ENCODE peak calls at places on chromosomes 5 and 9, in eight cellular contexts. T is heart left ventricle, N is fibroblast of mammary gland, L is breast epithelium, Q is stomach, C is bronchial epithelial cell, R is dorsolateral prefrontal cortex, O is tibial artery. D is an unnamed sample.

GRCh38 chr5:163846512-163846911 is 341.1 kb downstream of the MAT2B start:
- DNase-seq in C (peak), Q (no peak), N (peak), L (no peak), T (no peak), O (no peak), R (no peak), D (peak)

GRCh38 chr5:56585466-56585865 is 229.9 kb upstream of the MAP3K1 start:
- DNase-seq in C (peak), N (peak), L (no peak), Q (no peak), O (no peak), R (no peak), T (no peak), D (no peak)

GRCh38 chr5:132095745-132096084 is 22.1 kb downstream of the CSF2 start:
- DNase-seq in C (no peak), L (no peak), T (no peak), O (peak), R (no peak), N (no peak), Q (no peak), D (no peak)

GRCh38 chr9:97293207-97293721 is 14.2 kb upstream of the CCDC180 start:
- DNase-seq in Q (no peak), R (no peak), O (no peak), L (no peak), N (peak), C (no peak), T (peak), D (peak)

GRCh38 chr5:9852686-9853085 is 222.5 kb upstream of the TAS2R1 start:
- DNase-seq in C (no peak), O (no peak), T (no peak), R (no peak), Q (no peak), N (peak), L (no peak), D (no peak)

GRCh38 chr5:90547072-90547536 is 11.5 kb upstream of the ADGRV1 start:
- DNase-seq in Q (no peak), R (no peak), T (no peak), C (no peak), L (no peak), O (no peak), N (no peak), D (no peak)

GRCh38 chr5:135085133-135085935 is 51.3 kb upstream of the PITX1 start:
- DNase-seq in Q (no peak), O (peak), C (peak), R (no peak), T (no peak), N (no peak), L (no peak), D (no peak)

GRCh38 chr5:1666812-1667588 is 132.6 kb downstream of the MRPL36 start:
- DNase-seq in L (peak), Q (peak), N (peak), C (no peak), T (no peak), O (no peak), R (peak), D (no peak)

GRCh38 chr5:17217421-17218352 is at the start of gene BASP1:
- DNase-seq in T (peak), N (peak), O (peak), L (no peak), R (no peak), C (no peak), Q (peak), D (peak)

DNA sequence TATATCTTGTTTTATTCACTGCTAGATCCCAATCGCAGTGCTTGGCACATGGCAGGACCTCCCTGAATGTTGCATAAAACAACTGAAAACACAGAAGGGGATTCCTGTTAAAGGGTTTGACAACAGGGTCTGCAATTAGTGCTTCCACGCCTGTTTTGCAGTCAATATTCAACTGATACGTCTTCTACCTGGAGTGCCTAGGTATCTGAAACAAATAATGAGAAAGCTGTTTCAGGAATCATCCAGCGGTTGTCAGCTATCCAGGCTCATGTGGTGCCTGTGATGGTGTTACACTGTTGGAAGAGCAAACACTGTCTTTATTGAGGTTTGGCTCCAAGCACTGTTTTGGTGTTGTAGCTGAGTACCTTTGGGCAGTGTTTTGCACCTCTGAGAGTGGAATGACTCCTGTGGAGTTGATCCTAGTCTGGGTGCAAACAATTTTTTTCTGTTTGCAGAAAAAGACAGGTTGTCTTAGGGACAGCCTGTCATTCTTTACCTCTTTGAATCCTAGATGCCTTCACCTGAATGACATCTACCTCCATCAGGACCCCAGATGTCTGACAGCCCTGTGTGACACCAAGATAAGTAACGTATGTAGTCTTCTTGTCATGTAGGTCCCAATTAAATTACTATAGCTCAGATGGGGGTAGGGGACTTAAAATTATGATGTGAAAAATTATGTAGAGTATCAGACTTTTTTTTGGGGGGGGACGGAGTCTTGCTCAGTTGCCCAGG is 14.8 kb upstream of the MATR3 start:
- DNase-seq in L (no peak), Q (no peak), C (no peak), N (no peak), O (no peak), R (no peak), T (no peak), D (no peak)
- H3K4me3 ChIP-seq in L (no peak), Q (no peak), C (no peak), N (no peak), O (no peak), R (no peak), T (no peak), D (no peak)

DNA sequence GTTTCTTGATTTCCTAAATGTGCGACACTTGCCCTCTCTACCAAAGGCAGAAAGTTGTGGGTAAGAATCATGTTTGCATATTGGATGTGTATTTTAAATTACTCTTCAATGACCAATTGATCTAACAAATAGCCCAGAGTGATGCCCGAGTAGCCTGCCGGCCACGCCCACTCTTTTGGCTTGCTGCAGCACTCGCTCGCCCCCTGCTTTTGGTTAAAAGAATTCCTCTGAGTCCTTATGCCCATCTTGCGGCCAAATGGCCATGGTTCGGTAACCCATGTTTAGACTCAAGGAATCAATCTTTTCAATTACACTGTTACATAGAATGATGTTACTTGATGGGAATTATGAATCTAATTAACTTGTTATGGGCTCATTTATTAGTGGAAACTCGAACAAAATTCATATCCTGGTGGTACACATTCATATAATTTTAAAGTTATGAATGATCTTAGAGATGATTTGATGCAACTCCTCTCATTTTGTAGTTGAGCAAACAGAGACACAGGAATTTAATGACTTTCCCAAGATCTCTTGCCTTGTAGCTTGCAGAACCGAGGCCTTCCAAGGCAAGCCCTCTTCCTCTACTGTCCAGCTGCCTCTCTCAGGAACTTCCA is 36.5 kb downstream of the PPIC start:
- DNase-seq in R (no peak), Q (peak), L (no peak), C (peak), T (peak), O (no peak), N (peak), D (peak)
- TF ChIP-seq CTCF in R (peak), Q (peak), L (no peak), C (peak), T (peak), O (peak), N (peak), D (peak)

DNA sequence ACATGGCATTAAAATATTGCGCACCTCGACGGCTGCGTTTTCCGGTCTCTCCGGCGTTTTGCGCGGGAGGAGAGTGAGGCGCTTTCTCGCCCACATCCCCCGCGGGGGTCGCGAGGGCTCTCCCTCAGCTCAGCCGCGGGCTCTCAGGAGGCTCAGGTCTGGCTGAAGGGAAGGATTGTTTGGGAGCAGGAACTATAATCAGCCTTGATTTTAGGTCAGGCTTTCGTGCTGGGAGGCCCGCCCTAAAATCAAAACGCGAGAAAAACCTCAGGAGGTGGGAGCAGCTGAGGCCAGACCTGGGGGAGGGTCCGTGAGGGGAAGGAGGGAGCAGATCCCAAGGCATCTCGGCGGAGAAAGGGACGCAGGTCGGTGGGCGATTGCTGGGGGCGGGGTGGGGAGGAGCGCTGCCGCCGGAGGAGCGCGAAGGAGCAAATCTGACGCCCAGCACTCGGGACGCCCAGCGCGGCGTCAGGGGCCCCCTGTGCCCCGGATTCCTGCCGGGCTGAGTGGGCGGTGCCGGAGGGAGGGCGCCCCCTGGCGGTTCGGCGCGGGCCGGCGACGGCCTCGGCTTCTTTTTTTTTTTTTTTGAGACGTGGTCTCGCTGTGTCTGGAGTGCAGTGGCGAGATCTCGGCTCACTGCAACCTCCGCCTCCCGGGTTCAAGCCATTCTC is 18.7 kb upstream of the RNF130 start:
- DNase-seq in N (peak), Q (peak), L (peak), R (no peak), T (peak), O (peak), C (peak), D (peak)
- H3K4me3 ChIP-seq in N (peak), Q (peak), L (peak), R (peak), T (peak), O (peak), C (peak), D (peak)

DNA sequence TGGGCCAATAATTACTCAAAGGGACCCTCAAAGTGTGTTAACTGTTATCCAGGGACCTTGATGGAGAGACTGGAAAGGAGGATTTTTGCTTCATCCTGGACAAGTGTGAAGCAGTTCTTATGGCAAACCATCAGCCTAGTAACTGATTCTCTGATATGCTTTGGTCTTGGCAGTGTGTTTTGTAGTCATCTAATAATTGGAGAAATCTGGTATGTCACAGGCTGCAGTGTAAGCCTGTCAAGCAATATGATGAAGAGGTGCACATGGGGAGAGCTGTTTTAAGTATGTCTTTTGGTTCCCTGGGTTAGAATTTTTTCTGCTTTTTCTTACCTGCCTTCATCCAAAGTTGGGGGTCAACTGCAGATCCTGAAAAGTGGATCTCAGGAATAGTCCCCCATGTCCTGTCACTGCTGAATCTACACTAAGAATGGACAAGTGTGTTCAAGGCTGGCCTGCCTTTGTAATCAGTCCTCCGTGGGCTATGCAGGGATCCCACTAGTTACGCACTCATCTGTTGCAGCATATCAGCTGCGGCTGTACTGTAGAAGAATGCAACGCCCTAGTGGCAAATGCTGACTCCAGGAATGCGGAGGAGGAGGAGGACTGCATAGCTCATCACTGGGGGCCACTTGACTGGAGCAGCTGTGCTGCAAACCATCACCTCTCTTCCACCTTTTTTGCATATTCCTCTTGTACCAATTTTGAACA is 1.9 kb downstream of the SPTAN1 start:
- DNase-seq in O (peak), R (no peak), Q (peak), N (peak), C (peak), T (peak), L (peak), D (peak)
- TF ChIP-seq CTCF in O (no peak), R (no peak), Q (no peak), N (peak), C (no peak), T (no peak), L (no peak), D (peak)

GRCh38 chr5:59125961-59126360 is 543.1 kb downstream of the RAB3C start:
- DNase-seq in C (no peak), Q (no peak), O (no peak), T (no peak), L (no peak), R (no peak), N (peak), D (no peak)
- H3K4me3 ChIP-seq in C (no peak), Q (no peak), O (no peak), T (peak), L (peak), R (peak), N (no peak), D (no peak)